ENCODE peak calls at places on chromosomes 4 and X, in five cellular contexts. One of them, this sample, is unnamed.

GRCh38 chr4:147964519-147964918 is 232.6 kb downstream of the ARHGAP10 start:
- DNase-seq in K562: no peak
- DNase-seq in IMR-90: peak
- DNase-seq in GM12878: no peak
- DNase-seq in SK-N-SH: no peak
- DNase-seq in this sample: no peak

GRCh38 chr4:37634180-37634579 is 52.0 kb downstream of the RELL1 start:
- DNase-seq in SK-N-SH: no peak
- DNase-seq in GM12878: peak
- DNase-seq in K562: no peak
- DNase-seq in IMR-90: no peak
- DNase-seq in this sample: no peak

GRCh38 chr4:85932371-85933305 is 427.2 kb downstream of the MAPK10 start:
- DNase-seq in K562: no peak
- DNase-seq in SK-N-SH: no peak
- DNase-seq in IMR-90: no peak
- DNase-seq in GM12878: no peak
- DNase-seq in this sample: no peak

GRCh38 chr4:7210818-7211217 is 18.5 kb downstream of the SORCS2 start:
- DNase-seq in GM12878: no peak
- DNase-seq in IMR-90: peak
- DNase-seq in K562: no peak
- DNase-seq in SK-N-SH: no peak
- DNase-seq in this sample: no peak

GRCh38 chr4:184250795-184251679 is 33.4 kb upstream of the ENPP6 start:
- DNase-seq in K562: peak
- DNase-seq in IMR-90: peak
- DNase-seq in SK-N-SH: peak
- DNase-seq in GM12878: no peak
- DNase-seq in this sample: peak

GRCh38 chrX:19303216-19303880 is 40.4 kb upstream of the PDHA1 start:
- DNase-seq in GM12878: no peak
- DNase-seq in K562: no peak
- DNase-seq in IMR-90: peak
- DNase-seq in SK-N-SH: no peak
- DNase-seq in this sample: no peak

GRCh38 chrX:40484408-40485091 is 96.2 kb upstream of the ATP6AP2 start:
- DNase-seq in IMR-90: no peak
- DNase-seq in K562: no peak
- DNase-seq in GM12878: no peak
- DNase-seq in SK-N-SH: no peak
- DNase-seq in this sample: no peak

GRCh38 chr4:114267976-114268375 is 288.5 kb upstream of the ARSJ start:
- DNase-seq in GM12878: no peak
- DNase-seq in IMR-90: no peak
- DNase-seq in SK-N-SH: no peak
- DNase-seq in K562: no peak
- DNase-seq in this sample: no peak

GRCh38 chr4:4685810-4686209 is 144.0 kb upstream of the STX18 start:
- DNase-seq in SK-N-SH: no peak
- DNase-seq in IMR-90: no peak
- DNase-seq in K562: no peak
- DNase-seq in GM12878: no peak
- DNase-seq in this sample: no peak

GRCh38 chr4:14816592-14817273 is 185.5 kb upstream of the CPEB2 start:
- DNase-seq in K562: no peak
- DNase-seq in IMR-90: no peak
- DNase-seq in SK-N-SH: peak
- DNase-seq in GM12878: no peak
- DNase-seq in this sample: no peak

GRCh38 chr4:183404016-183404415 is 40.4 kb upstream of the CDKN2AIP start:
- DNase-seq in K562: no peak
- DNase-seq in GM12878: no peak
- DNase-seq in IMR-90: no peak
- DNase-seq in SK-N-SH: peak
- DNase-seq in this sample: no peak

GRCh38 chr4:87120411-87121162 is 99.8 kb downstream of the KLHL8 start:
- DNase-seq in SK-N-SH: no peak
- DNase-seq in K562: no peak
- DNase-seq in GM12878: no peak
- DNase-seq in IMR-90: peak
- DNase-seq in this sample: peak

GRCh38 chr4:38821739-38822138 is 17.1 kb upstream of the TLR1 start:
- DNase-seq in IMR-90: peak
- DNase-seq in K562: no peak
- DNase-seq in GM12878: no peak
- DNase-seq in SK-N-SH: no peak
- DNase-seq in this sample: no peak

DNA sequence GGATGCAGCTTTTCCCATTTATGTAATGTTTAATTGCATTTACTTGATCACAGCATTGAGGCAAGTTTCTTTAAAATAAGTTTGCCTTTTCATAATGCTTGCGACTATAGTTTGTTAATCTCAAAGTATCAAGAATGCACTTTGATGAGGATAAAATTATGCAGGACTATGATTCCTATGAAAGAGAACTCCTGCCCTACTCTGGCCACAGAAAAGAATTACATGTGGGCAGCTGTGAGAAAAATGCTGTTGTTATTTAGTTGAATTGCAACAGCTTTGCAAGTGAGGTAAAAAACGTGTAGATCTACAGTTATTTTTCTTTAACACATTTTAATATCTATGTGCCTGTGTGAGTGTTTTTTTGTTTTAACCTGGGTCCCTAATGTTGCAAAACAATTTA is 12.5 kb upstream of the OSTC start:
- DNase-seq in GM12878: no peak
- DNase-seq in SK-N-SH: no peak
- DNase-seq in IMR-90: no peak
- DNase-seq in K562: no peak
- DNase-seq in this sample: no peak
- TF ChIP-seq MXI1 in GM12878: no peak
- TF ChIP-seq MXI1 in SK-N-SH: no peak
- TF ChIP-seq MXI1 in IMR-90: no peak
- TF ChIP-seq MXI1 in K562: no peak
- TF ChIP-seq MXI1 in this sample: no peak

DNA sequence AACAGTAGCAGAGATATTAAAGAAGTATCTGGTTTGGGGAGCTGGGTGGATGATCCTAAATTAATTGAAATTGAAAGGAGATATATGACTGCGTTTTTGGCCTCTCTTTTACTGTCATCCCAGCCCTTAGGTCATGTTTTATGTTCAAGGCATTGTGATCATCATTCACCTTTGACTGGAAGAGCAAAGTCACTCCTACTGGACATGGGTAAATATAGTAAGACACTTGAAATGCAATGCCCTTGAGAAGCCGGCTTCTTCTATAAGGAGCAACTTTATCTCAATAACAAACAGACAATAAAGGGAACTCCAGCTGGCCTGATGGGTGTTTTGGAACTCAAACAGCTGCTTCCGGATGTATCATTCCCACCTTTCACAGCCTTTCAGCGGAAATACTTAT is 65.0 kb upstream of the C4orf54 start:
- DNase-seq in GM12878: no peak
- DNase-seq in IMR-90: peak
- DNase-seq in SK-N-SH: no peak
- DNase-seq in K562: no peak
- DNase-seq in this sample: no peak
- TF ChIP-seq MXI1 in GM12878: no peak
- TF ChIP-seq MXI1 in IMR-90: no peak
- TF ChIP-seq MXI1 in SK-N-SH: no peak
- TF ChIP-seq MXI1 in K562: no peak
- TF ChIP-seq MXI1 in this sample: no peak

GRCh38 chr4:169975837-169976796 is 50.1 kb downstream of the MFAP3L start:
- DNase-seq in IMR-90: no peak
- DNase-seq in GM12878: no peak
- DNase-seq in K562: no peak
- DNase-seq in SK-N-SH: no peak
- DNase-seq in this sample: peak
- TF ChIP-seq MXI1 in IMR-90: no peak
- TF ChIP-seq MXI1 in GM12878: no peak
- TF ChIP-seq MXI1 in K562: no peak
- TF ChIP-seq MXI1 in SK-N-SH: no peak
- TF ChIP-seq MXI1 in this sample: no peak

GRCh38 chrX:32533848-32534247 is 677.5 kb downstream of the DMD start:
- DNase-seq in GM12878: no peak
- DNase-seq in IMR-90: no peak
- DNase-seq in K562: no peak
- DNase-seq in SK-N-SH: no peak
- DNase-seq in this sample: no peak

GRCh38 chrX:32538554-32538953 is 672.8 kb downstream of the DMD start:
- DNase-seq in GM12878: no peak
- DNase-seq in SK-N-SH: no peak
- DNase-seq in K562: no peak
- DNase-seq in IMR-90: no peak
- DNase-seq in this sample: no peak
- TF ChIP-seq MXI1 in GM12878: no peak
- TF ChIP-seq MXI1 in SK-N-SH: no peak
- TF ChIP-seq MXI1 in K562: no peak
- TF ChIP-seq MXI1 in IMR-90: no peak
- TF ChIP-seq MXI1 in this sample: no peak

GRCh38 chr4:79863333-79863732 is 209.7 kb downstream of the ANTXR2 start:
- DNase-seq in GM12878: no peak
- DNase-seq in SK-N-SH: no peak
- DNase-seq in K562: no peak
- DNase-seq in IMR-90: no peak
- DNase-seq in this sample: no peak

GRCh38 chr4:79862842-79863241 is 210.2 kb downstream of the ANTXR2 start:
- DNase-seq in IMR-90: no peak
- DNase-seq in GM12878: no peak
- DNase-seq in K562: no peak
- DNase-seq in SK-N-SH: no peak
- DNase-seq in this sample: no peak

GRCh38 chr4:79869597-79870336 is 203.3 kb downstream of the ANTXR2 start:
- DNase-seq in GM12878: no peak
- DNase-seq in IMR-90: no peak
- DNase-seq in SK-N-SH: no peak
- DNase-seq in K562: no peak
- DNase-seq in this sample: no peak

GRCh38 chr4:79865253-79865652 is 207.8 kb downstream of the ANTXR2 start:
- DNase-seq in GM12878: no peak
- DNase-seq in SK-N-SH: no peak
- DNase-seq in IMR-90: peak
- DNase-seq in K562: no peak
- DNase-seq in this sample: no peak

DNA sequence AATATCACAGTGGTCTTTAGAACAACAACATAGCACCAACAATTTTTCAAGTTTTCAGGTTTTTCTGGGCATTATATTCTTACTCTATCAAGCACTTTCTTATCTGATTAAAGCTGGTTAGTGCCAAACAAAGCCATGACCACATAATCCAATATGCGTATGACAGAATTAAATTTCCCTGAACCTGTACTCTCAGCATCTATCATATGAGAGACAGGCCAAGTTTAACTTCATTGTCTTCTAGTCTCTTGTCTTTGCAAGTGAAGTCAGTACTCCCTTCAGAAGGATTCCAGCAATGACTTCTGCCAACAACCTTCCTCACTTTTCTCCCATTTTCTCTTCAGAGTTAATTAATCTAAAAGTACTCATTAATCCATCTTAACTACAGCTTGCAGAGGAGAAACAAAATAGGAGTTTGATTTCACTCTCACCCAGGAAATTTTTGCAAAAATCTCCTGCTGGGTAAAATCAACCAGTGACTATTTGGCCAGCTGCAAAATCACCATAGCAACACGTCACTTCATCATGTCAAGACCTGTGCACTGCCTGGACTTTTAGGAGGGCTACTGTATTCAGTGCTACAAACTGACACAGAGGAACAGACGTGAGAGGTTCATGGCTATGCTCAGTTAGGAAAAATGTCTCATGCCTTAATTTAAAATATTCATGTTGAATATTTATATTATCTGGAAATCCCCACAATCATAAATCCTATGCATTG is 208.4 kb downstream of the ANTXR2 start:
- DNase-seq in SK-N-SH: no peak
- DNase-seq in K562: no peak
- DNase-seq in IMR-90: peak
- DNase-seq in GM12878: no peak
- DNase-seq in this sample: no peak
- TF ChIP-seq MXI1 in SK-N-SH: no peak
- TF ChIP-seq MXI1 in K562: no peak
- TF ChIP-seq MXI1 in IMR-90: no peak
- TF ChIP-seq MXI1 in GM12878: no peak
- TF ChIP-seq MXI1 in this sample: no peak